ENCODE peak calls at places on chromosomes 13 and 19, in ten cellular contexts. Z is mucosa of descending colon; I is H1; F is left ventricle myocardium inferior; B is ovary; R is OCI-LY7; M is CD8-positive, alpha-beta memory T cell; J is NT2/D1; Y is iPS DF 6.9; U is breast epithelium. C is an unnamed sample. For H3K4me1 and H3K36me3, the result is how much of the 10 kb centered on the place peaks cover.

GRCh38 chr19:10863107-10863700 is 8.1 kb upstream of the CARM1 start:
- DNase-seq in Z (no peak), I (no peak), F (no peak), B (peak), R (no peak), M (no peak), J (no peak), Y (no peak), U (peak), C (no peak)

GRCh38 chr13:45873491-45874360 is 22.2 kb upstream of the SIAH3 start:
- DNase-seq in Z (no peak), I (no peak), F (no peak), B (no peak), R (no peak), M (no peak), J (peak), Y (no peak), U (no peak), C (peak)

GRCh38 chr13:101917475-101917810 is 465.0 kb downstream of the ITGBL1 start:
- DNase-seq in Z (no peak), I (peak), F (no peak), B (no peak), R (no peak), M (no peak), J (no peak), Y (no peak), U (no peak), C (no peak)

GRCh38 chr13:35389535-35389934 is 87.0 kb downstream of the MAB21L1 start:
- DNase-seq in Z (no peak), I (no peak), F (no peak), B (no peak), R (no peak), M (no peak), J (no peak), Y (no peak), U (no peak), C (no peak)

GRCh38 chr19:45467456-45468158 is at the start of gene FOSB:
- DNase-seq in Z (peak), I (peak), F (peak), B (peak), R (peak), M (peak), J (no peak), Y (no peak), U (peak), C (peak)

GRCh38 chr13:44574466-44574855 is 1.7 kb downstream of the TSC22D1 start:
- DNase-seq in Z (no peak), I (no peak), F (no peak), B (no peak), R (no peak), M (no peak), J (no peak), Y (no peak), U (no peak), C (no peak)

GRCh38 chr13:109036091-109036490 is 406.7 kb downstream of the MYO16 start:
- DNase-seq in Z (no peak), I (no peak), F (no peak), B (no peak), R (no peak), M (no peak), J (no peak), Y (no peak), U (no peak), C (no peak)

GRCh38 chr19:20385056-20385455 is 180.5 kb downstream of the ZNF737 start:
- DNase-seq in Z (no peak), I (no peak), F (no peak), B (no peak), R (no peak), M (no peak), J (no peak), Y (no peak), U (no peak), C (no peak)

GRCh38 chr13:40271511-40271910 is 394.9 kb downstream of the FOXO1 start:
- DNase-seq in Z (no peak), I (no peak), F (peak), B (no peak), R (peak), M (peak), J (no peak), Y (no peak), U (peak), C (no peak)

GRCh38 chr13:39410089-39410901 is 192.7 kb downstream of the LHFPL6 start:
- DNase-seq in Z (no peak), I (no peak), F (no peak), B (no peak), R (no peak), M (no peak), J (no peak), Y (no peak), U (no peak), C (peak)

GRCh38 chr19:13842294-13843103 is 34.4 kb upstream of the NANOS3 start:
- DNase-seq in Z (peak), I (no peak), F (peak), B (peak), R (peak), M (peak), J (no peak), Y (no peak), U (peak), C (peak)

GRCh38 chr19:6097911-6098310 is 12.4 kb downstream of the RFX2 start:
- DNase-seq in Z (no peak), I (no peak), F (no peak), B (no peak), R (no peak), M (no peak), J (no peak), Y (no peak), U (no peak), C (no peak)

GRCh38 chr19:6098574-6098973 is 11.7 kb downstream of the RFX2 start:
- DNase-seq in Z (no peak), I (no peak), F (no peak), B (no peak), R (no peak), M (no peak), J (no peak), Y (no peak), U (no peak), C (no peak)

GRCh38 chr19:6099037-6099436 is 11.3 kb downstream of the RFX2 start:
- DNase-seq in Z (no peak), I (no peak), F (no peak), B (no peak), R (no peak), M (no peak), J (no peak), Y (no peak), U (no peak), C (no peak)

GRCh38 chr19:6092329-6093286 is 17.7 kb downstream of the RFX2 start:
- DNase-seq in Z (peak), I (no peak), F (peak), B (peak), R (no peak), M (no peak), J (peak), Y (no peak), U (peak), C (peak)

DNA sequence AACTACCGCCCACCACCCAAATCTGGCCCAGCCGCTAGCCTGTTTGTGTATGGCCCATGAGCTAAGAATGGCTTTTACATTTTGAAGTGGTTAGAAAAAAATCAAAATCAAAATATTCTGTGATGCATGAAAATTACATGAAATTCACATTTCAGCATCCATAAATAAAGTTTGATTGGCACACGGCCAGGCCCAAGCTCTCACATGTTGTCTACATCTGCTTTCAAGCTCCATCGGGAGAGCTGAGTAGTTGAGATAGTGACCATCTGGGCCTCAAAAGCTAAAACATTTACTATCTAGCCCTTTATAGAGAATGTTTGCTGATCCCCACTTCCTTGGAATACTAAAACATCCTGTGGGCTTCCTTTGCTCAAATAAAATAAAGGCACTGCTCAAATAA is 14.5 kb downstream of the RFX2 start:
- DNase-seq in Z (no peak), I (no peak), F (no peak), B (no peak), R (no peak), M (no peak), J (no peak), Y (no peak), U (no peak), C (no peak)
- H3K4me1 ChIP-seq in Z (under half), I (under half), F (half or more), B (under half), R (under half), M (under half), J (under half), Y (under half), U (under half), C (under half)

GRCh38 chr13:77390391-77390790 is 63.5 kb upstream of the MYCBP2 start:
- DNase-seq in Z (no peak), I (no peak), F (no peak), B (no peak), R (no peak), M (no peak), J (no peak), Y (no peak), U (no peak), C (no peak)
- H3K4me3 ChIP-seq in Z (no peak), I (no peak), F (no peak), B (no peak), R (no peak), M (no peak), J (no peak), Y (no peak), U (no peak), C (no peak)

DNA sequence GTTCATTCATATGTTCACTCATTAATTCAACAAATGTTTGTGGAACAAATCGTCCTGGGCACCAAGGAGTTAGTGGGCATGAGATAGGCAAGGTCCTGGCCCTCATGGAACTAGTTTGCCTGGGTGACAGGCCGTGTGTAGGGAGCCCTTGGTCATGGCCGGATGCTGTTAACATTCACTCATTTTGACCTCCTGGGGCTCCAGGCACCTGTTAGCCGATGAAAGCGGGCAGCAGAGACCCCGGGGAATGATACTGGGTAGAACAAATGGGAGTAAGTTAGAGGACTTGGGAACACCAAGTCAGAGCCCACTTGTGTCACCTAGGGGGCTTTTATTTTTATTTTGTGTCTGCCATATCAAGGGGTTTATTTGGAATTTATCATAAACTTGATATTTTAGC is 6.6 kb downstream of the MED25 start:
- DNase-seq in Z (no peak), I (no peak), F (no peak), B (no peak), R (no peak), M (no peak), J (no peak), Y (no peak), U (no peak), C (no peak)
- H3K36me3 ChIP-seq in Z (under half), I (under half), F (under half), B (under half), R (half or more), M (under half), J (under half), Y (under half), U (under half), C (under half)

DNA sequence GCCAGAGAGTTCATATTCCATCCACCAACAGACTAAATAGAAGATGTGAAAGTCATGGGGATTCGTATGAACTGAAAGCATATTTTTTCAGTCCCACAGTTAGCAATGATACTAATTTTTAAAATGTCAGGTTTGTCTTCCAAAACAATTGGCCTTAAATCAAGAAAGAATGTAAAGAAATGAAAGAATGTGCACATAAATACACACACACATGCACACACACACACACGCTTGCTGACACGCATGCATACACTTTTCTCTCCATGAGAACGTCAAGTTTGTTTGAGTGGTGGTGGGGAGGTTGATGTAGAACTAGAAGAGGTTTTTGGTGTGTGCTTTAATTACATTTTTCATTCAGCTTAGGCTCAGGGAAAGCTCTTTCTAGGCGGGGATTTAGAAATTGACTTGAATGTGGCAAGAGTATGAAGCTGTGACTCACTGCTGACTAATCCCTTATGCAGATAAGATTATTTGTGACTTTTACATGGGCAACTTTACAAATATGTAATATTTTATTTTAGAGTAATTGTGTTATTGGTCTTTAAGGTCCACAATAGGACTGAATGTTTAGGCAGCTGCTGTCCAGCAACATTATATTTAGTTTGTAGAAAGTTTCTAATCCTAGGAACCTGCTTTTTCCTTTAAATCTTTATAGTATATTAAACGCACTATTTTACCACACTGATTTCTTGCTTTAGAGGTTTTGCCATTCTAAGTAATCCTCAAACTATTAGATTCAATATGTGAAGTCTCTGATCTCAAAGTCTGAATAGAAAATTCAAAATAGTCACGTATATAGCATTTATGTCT is 18.8 kb downstream of the FLT1 start:
- DNase-seq in Z (no peak), I (no peak), F (no peak), B (no peak), R (no peak), M (no peak), J (no peak), Y (no peak), U (no peak), C (peak)
- H3K4me1 ChIP-seq in Z (under half), I (under half), F (half or more), B (under half), R (under half), M (under half), J (under half), Y (under half), U (under half), C (under half)

GRCh38 chr19:51903192-51903591 is 1.6 kb downstream of the ZNF649 start:
- DNase-seq in Z (no peak), I (no peak), F (no peak), B (no peak), R (no peak), M (no peak), J (no peak), Y (no peak), U (no peak), C (no peak)
- H3K4me3 ChIP-seq in Z (no peak), I (peak), F (peak), B (no peak), R (no peak), M (peak), J (peak), Y (peak), U (peak), C (no peak)

DNA sequence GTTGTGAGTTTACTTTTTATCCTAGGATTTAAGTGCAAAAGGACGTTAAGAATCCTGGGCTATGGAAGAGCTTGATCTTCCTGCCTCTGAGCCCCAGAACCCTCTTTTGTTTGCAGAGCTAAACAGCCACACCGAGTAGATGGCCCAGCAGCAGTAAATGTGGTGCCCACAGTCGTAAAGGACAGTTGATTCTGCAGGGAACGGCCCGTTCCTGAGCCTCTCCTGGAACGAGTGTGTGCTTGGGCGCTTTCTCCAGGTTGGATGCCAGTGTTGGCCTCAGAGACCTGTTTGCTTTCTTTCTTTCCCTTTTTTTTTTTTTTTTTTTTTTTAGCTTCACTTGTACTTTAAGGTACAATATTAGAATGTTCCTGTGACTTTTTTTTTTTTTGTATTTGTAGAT is 41.7 kb downstream of the SPATA13 start:
- DNase-seq in Z (peak), I (no peak), F (no peak), B (no peak), R (no peak), M (no peak), J (no peak), Y (no peak), U (no peak), C (no peak)
- H3K36me3 ChIP-seq in Z (under half), I (under half), F (under half), B (under half), R (under half), M (under half), J (under half), Y (under half), U (under half), C (under half)

C was measured in mammary epithelial cell.